ENCODE peak calls at places on chromosomes 6 and 20, in ten cellular contexts. One of them, this sample, is unnamed. For H3K4me1, the result is how much of the 10 kb centered on the place peaks cover.

GRCh38 chr6:3516094-3516493 is 59.2 kb upstream of the SLC22A23 start:
- DNase-seq in CD8-positive, alpha-beta T cell: no peak
- DNase-seq in fibroblast of lung: no peak
- DNase-seq in CD8-positive, alpha-beta memory T cell: no peak
- DNase-seq in uterus: no peak
- DNase-seq in left ventricle myocardium inferior: no peak
- DNase-seq in tibial nerve: no peak
- DNase-seq in IMR-90: peak
- DNase-seq in upper lobe of right lung: no peak
- DNase-seq in lower lobe of right lung: no peak
- DNase-seq in this sample: no peak

GRCh38 chr20:46293084-46293483 is 15.2 kb downstream of the CDH22 start:
- DNase-seq in CD8-positive, alpha-beta T cell: no peak
- DNase-seq in fibroblast of lung: peak
- DNase-seq in CD8-positive, alpha-beta memory T cell: no peak
- DNase-seq in uterus: no peak
- DNase-seq in left ventricle myocardium inferior: no peak
- DNase-seq in tibial nerve: no peak
- DNase-seq in IMR-90: peak
- DNase-seq in upper lobe of right lung: no peak
- DNase-seq in lower lobe of right lung: no peak
- DNase-seq in this sample: no peak

GRCh38 chr6:132569170-132569569 is 952 bp upstream of the TAAR6 start:
- DNase-seq in CD8-positive, alpha-beta T cell: no peak
- DNase-seq in fibroblast of lung: no peak
- DNase-seq in CD8-positive, alpha-beta memory T cell: no peak
- DNase-seq in uterus: no peak
- DNase-seq in left ventricle myocardium inferior: no peak
- DNase-seq in tibial nerve: no peak
- DNase-seq in IMR-90: no peak
- DNase-seq in upper lobe of right lung: no peak
- DNase-seq in lower lobe of right lung: no peak
- DNase-seq in this sample: no peak

GRCh38 chr20:61535091-61535490 is 283.0 kb downstream of the CDH4 start:
- DNase-seq in CD8-positive, alpha-beta T cell: no peak
- DNase-seq in fibroblast of lung: no peak
- DNase-seq in CD8-positive, alpha-beta memory T cell: no peak
- DNase-seq in uterus: no peak
- DNase-seq in left ventricle myocardium inferior: no peak
- DNase-seq in tibial nerve: no peak
- DNase-seq in IMR-90: no peak
- DNase-seq in upper lobe of right lung: no peak
- DNase-seq in lower lobe of right lung: no peak
- DNase-seq in this sample: no peak

GRCh38 chr6:34200340-34200971 is 36.2 kb upstream of the HMGA1 start:
- DNase-seq in CD8-positive, alpha-beta T cell: no peak
- DNase-seq in fibroblast of lung: peak
- DNase-seq in CD8-positive, alpha-beta memory T cell: no peak
- DNase-seq in uterus: no peak
- DNase-seq in left ventricle myocardium inferior: no peak
- DNase-seq in tibial nerve: no peak
- DNase-seq in IMR-90: no peak
- DNase-seq in upper lobe of right lung: no peak
- DNase-seq in lower lobe of right lung: no peak
- DNase-seq in this sample: no peak

GRCh38 chr6:1285589-1286340 is 26.1 kb upstream of the FOXQ1 start:
- DNase-seq in CD8-positive, alpha-beta T cell: no peak
- DNase-seq in fibroblast of lung: peak
- DNase-seq in CD8-positive, alpha-beta memory T cell: no peak
- DNase-seq in uterus: no peak
- DNase-seq in left ventricle myocardium inferior: no peak
- DNase-seq in tibial nerve: no peak
- DNase-seq in IMR-90: peak
- DNase-seq in upper lobe of right lung: no peak
- DNase-seq in lower lobe of right lung: no peak
- DNase-seq in this sample: no peak

GRCh38 chr20:47603260-47603659 is 101.6 kb downstream of the NCOA3 start:
- DNase-seq in CD8-positive, alpha-beta T cell: no peak
- DNase-seq in fibroblast of lung: no peak
- DNase-seq in CD8-positive, alpha-beta memory T cell: no peak
- DNase-seq in uterus: no peak
- DNase-seq in left ventricle myocardium inferior: no peak
- DNase-seq in tibial nerve: no peak
- DNase-seq in IMR-90: no peak
- DNase-seq in upper lobe of right lung: no peak
- DNase-seq in lower lobe of right lung: no peak
- DNase-seq in this sample: no peak

GRCh38 chr6:144033816-144034540 is 25.9 kb upstream of the PLAGL1 start:
- DNase-seq in CD8-positive, alpha-beta T cell: no peak
- DNase-seq in fibroblast of lung: peak
- DNase-seq in CD8-positive, alpha-beta memory T cell: no peak
- DNase-seq in uterus: no peak
- DNase-seq in left ventricle myocardium inferior: no peak
- DNase-seq in tibial nerve: no peak
- DNase-seq in IMR-90: peak
- DNase-seq in upper lobe of right lung: no peak
- DNase-seq in lower lobe of right lung: no peak
- DNase-seq in this sample: no peak

GRCh38 chr6:133187657-133188453 is 53.3 kb upstream of the EYA4 start:
- DNase-seq in CD8-positive, alpha-beta T cell: no peak
- DNase-seq in fibroblast of lung: peak
- DNase-seq in CD8-positive, alpha-beta memory T cell: no peak
- DNase-seq in uterus: no peak
- DNase-seq in left ventricle myocardium inferior: no peak
- DNase-seq in tibial nerve: no peak
- DNase-seq in IMR-90: peak
- DNase-seq in upper lobe of right lung: no peak
- DNase-seq in lower lobe of right lung: no peak
- DNase-seq in this sample: no peak

GRCh38 chr6:44072959-44073611 is 54.2 kb downstream of the MRPL14 start:
- DNase-seq in CD8-positive, alpha-beta T cell: peak
- DNase-seq in fibroblast of lung: peak
- DNase-seq in CD8-positive, alpha-beta memory T cell: peak
- DNase-seq in uterus: peak
- DNase-seq in left ventricle myocardium inferior: peak
- DNase-seq in tibial nerve: peak
- DNase-seq in IMR-90: peak
- DNase-seq in upper lobe of right lung: peak
- DNase-seq in lower lobe of right lung: peak
- DNase-seq in this sample: peak

GRCh38 chr6:75349262-75349984 is 64.8 kb upstream of the TMEM30A start:
- DNase-seq in CD8-positive, alpha-beta T cell: no peak
- DNase-seq in fibroblast of lung: peak
- DNase-seq in CD8-positive, alpha-beta memory T cell: no peak
- DNase-seq in uterus: peak
- DNase-seq in left ventricle myocardium inferior: peak
- DNase-seq in tibial nerve: no peak
- DNase-seq in IMR-90: peak
- DNase-seq in upper lobe of right lung: peak
- DNase-seq in lower lobe of right lung: peak
- DNase-seq in this sample: peak

GRCh38 chr20:19404836-19405235 is 192.4 kb downstream of the SLC24A3 start:
- DNase-seq in CD8-positive, alpha-beta T cell: no peak
- DNase-seq in fibroblast of lung: no peak
- DNase-seq in CD8-positive, alpha-beta memory T cell: no peak
- DNase-seq in uterus: no peak
- DNase-seq in left ventricle myocardium inferior: no peak
- DNase-seq in tibial nerve: no peak
- DNase-seq in IMR-90: no peak
- DNase-seq in upper lobe of right lung: no peak
- DNase-seq in lower lobe of right lung: no peak
- DNase-seq in this sample: no peak

GRCh38 chr20:1440024-1440423 is 26.6 kb downstream of the NSFL1C start:
- DNase-seq in CD8-positive, alpha-beta T cell: no peak
- DNase-seq in fibroblast of lung: peak
- DNase-seq in CD8-positive, alpha-beta memory T cell: no peak
- DNase-seq in uterus: no peak
- DNase-seq in left ventricle myocardium inferior: no peak
- DNase-seq in tibial nerve: no peak
- DNase-seq in IMR-90: peak
- DNase-seq in upper lobe of right lung: no peak
- DNase-seq in lower lobe of right lung: no peak
- DNase-seq in this sample: no peak

GRCh38 chr6:8639928-8640649 is 204.7 kb upstream of the SLC35B3 start:
- DNase-seq in CD8-positive, alpha-beta T cell: no peak
- DNase-seq in fibroblast of lung: no peak
- DNase-seq in CD8-positive, alpha-beta memory T cell: no peak
- DNase-seq in uterus: no peak
- DNase-seq in left ventricle myocardium inferior: no peak
- DNase-seq in tibial nerve: no peak
- DNase-seq in IMR-90: no peak
- DNase-seq in upper lobe of right lung: no peak
- DNase-seq in lower lobe of right lung: no peak
- DNase-seq in this sample: no peak

GRCh38 chr6:124069230-124069815 is 265.7 kb downstream of the NKAIN2 start:
- DNase-seq in CD8-positive, alpha-beta T cell: no peak
- DNase-seq in fibroblast of lung: no peak
- DNase-seq in CD8-positive, alpha-beta memory T cell: no peak
- DNase-seq in uterus: no peak
- DNase-seq in left ventricle myocardium inferior: no peak
- DNase-seq in tibial nerve: no peak
- DNase-seq in IMR-90: no peak
- DNase-seq in upper lobe of right lung: no peak
- DNase-seq in lower lobe of right lung: no peak
- DNase-seq in this sample: no peak

GRCh38 chr6:89139509-89140346 is 6.1 kb upstream of the PM20D2 start:
- DNase-seq in CD8-positive, alpha-beta T cell: no peak
- DNase-seq in fibroblast of lung: peak
- DNase-seq in CD8-positive, alpha-beta memory T cell: no peak
- DNase-seq in uterus: no peak
- DNase-seq in left ventricle myocardium inferior: no peak
- DNase-seq in tibial nerve: no peak
- DNase-seq in IMR-90: peak
- DNase-seq in upper lobe of right lung: no peak
- DNase-seq in lower lobe of right lung: no peak
- DNase-seq in this sample: no peak

GRCh38 chr20:3248167-3248992 is 9.4 kb upstream of the SLC4A11 start:
- DNase-seq in CD8-positive, alpha-beta T cell: no peak
- DNase-seq in fibroblast of lung: peak
- DNase-seq in CD8-positive, alpha-beta memory T cell: no peak
- DNase-seq in uterus: no peak
- DNase-seq in left ventricle myocardium inferior: peak
- DNase-seq in tibial nerve: no peak
- DNase-seq in IMR-90: no peak
- DNase-seq in upper lobe of right lung: no peak
- DNase-seq in lower lobe of right lung: no peak
- DNase-seq in this sample: no peak

DNA sequence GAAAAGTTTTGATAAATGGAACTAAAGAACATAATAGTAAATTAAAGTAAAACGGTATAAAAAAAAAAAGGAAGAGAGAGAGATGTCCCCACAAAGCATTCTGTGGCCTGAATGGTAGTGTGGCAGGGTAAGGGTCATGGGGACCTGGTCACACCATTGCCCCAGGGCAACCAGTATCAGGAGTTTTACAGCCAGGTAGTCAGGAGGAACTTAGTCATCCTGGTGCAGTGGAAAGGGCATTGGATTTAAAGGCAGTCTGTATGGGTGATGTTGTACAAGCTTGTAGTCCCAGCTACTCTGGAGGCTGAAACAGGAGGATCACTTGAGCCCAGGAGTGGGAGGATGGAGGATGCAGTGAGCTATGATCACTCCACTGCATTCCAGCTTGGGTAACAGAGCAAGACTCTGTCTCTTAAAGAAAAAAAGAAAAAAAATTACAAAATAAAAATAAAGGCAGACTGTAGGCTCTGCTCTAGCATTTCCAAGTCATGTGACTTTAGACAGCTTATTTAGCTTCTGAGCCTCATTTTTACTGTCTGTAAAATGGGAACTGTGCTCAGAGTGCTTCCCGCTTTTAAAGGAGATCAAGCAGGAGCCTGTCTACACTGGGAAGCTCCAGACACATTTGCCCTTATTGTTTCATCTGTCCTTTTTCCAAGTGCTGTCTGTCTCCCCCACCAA is 112.8 kb upstream of the ARMC2 start:
- DNase-seq in CD8-positive, alpha-beta T cell: no peak
- DNase-seq in fibroblast of lung: no peak
- DNase-seq in CD8-positive, alpha-beta memory T cell: no peak
- DNase-seq in uterus: no peak
- DNase-seq in left ventricle myocardium inferior: no peak
- DNase-seq in tibial nerve: no peak
- DNase-seq in IMR-90: no peak
- DNase-seq in upper lobe of right lung: no peak
- DNase-seq in lower lobe of right lung: no peak
- DNase-seq in this sample: no peak
- H3K4me1 ChIP-seq in CD8-positive, alpha-beta T cell: under half
- H3K4me1 ChIP-seq in fibroblast of lung: under half
- H3K4me1 ChIP-seq in CD8-positive, alpha-beta memory T cell: under half
- H3K4me1 ChIP-seq in uterus: under half
- H3K4me1 ChIP-seq in left ventricle myocardium inferior: under half
- H3K4me1 ChIP-seq in tibial nerve: under half
- H3K4me1 ChIP-seq in IMR-90: under half
- H3K4me1 ChIP-seq in upper lobe of right lung: under half
- H3K4me1 ChIP-seq in lower lobe of right lung: under half
- H3K4me1 ChIP-seq in this sample: under half

GRCh38 chr6:21668794-21669193 is 75.2 kb downstream of the SOX4 start:
- DNase-seq in CD8-positive, alpha-beta T cell: no peak
- DNase-seq in fibroblast of lung: no peak
- DNase-seq in CD8-positive, alpha-beta memory T cell: no peak
- DNase-seq in uterus: no peak
- DNase-seq in left ventricle myocardium inferior: no peak
- DNase-seq in tibial nerve: no peak
- DNase-seq in IMR-90: no peak
- DNase-seq in upper lobe of right lung: no peak
- DNase-seq in lower lobe of right lung: no peak
- DNase-seq in this sample: no peak
- H3K4me3 ChIP-seq in CD8-positive, alpha-beta T cell: no peak
- H3K4me3 ChIP-seq in fibroblast of lung: no peak
- H3K4me3 ChIP-seq in CD8-positive, alpha-beta memory T cell: no peak
- H3K4me3 ChIP-seq in uterus: no peak
- H3K4me3 ChIP-seq in left ventricle myocardium inferior: no peak
- H3K4me3 ChIP-seq in tibial nerve: no peak
- H3K4me3 ChIP-seq in IMR-90: no peak
- H3K4me3 ChIP-seq in upper lobe of right lung: no peak
- H3K4me3 ChIP-seq in lower lobe of right lung: no peak
- H3K4me3 ChIP-seq in this sample: no peak

DNA sequence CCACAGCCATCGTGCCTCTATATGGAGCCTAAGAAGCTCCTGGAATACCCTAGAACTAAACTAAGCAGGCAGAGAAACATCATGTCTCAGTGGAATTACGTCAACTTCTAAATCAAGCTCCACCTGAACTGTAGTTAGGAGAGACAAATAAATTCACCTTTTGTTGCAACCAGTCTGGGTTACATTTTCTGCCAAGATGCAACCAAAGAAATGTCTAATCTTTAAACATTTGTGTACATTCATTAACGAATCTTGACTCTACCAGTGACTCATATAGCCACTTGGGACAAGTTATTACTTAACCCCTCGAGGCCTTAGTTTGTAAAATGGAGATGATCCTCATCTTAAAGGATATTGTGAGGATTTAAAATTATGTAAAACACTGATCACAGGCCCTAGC is 8.9 kb downstream of the PTPRK start:
- DNase-seq in CD8-positive, alpha-beta T cell: no peak
- DNase-seq in fibroblast of lung: peak
- DNase-seq in CD8-positive, alpha-beta memory T cell: no peak
- DNase-seq in uterus: no peak
- DNase-seq in left ventricle myocardium inferior: no peak
- DNase-seq in tibial nerve: no peak
- DNase-seq in IMR-90: peak
- DNase-seq in upper lobe of right lung: no peak
- DNase-seq in lower lobe of right lung: no peak
- DNase-seq in this sample: no peak
- H3K27ac ChIP-seq in CD8-positive, alpha-beta T cell: no peak
- H3K27ac ChIP-seq in fibroblast of lung: no peak
- H3K27ac ChIP-seq in CD8-positive, alpha-beta memory T cell: no peak
- H3K27ac ChIP-seq in uterus: no peak
- H3K27ac ChIP-seq in left ventricle myocardium inferior: no peak
- H3K27ac ChIP-seq in tibial nerve: no peak
- H3K27ac ChIP-seq in IMR-90: peak
- H3K27ac ChIP-seq in upper lobe of right lung: no peak
- H3K27ac ChIP-seq in lower lobe of right lung: no peak
- H3K27ac ChIP-seq in this sample: peak

GRCh38 chr6:36603222-36604089 is 9.3 kb downstream of the SRSF3 start:
- DNase-seq in CD8-positive, alpha-beta T cell: no peak
- DNase-seq in fibroblast of lung: no peak
- DNase-seq in CD8-positive, alpha-beta memory T cell: no peak
- DNase-seq in uterus: no peak
- DNase-seq in left ventricle myocardium inferior: no peak
- DNase-seq in tibial nerve: no peak
- DNase-seq in IMR-90: no peak
- DNase-seq in upper lobe of right lung: no peak
- DNase-seq in lower lobe of right lung: no peak
- DNase-seq in this sample: no peak
- H3K4me1 ChIP-seq in CD8-positive, alpha-beta T cell: half or more
- H3K4me1 ChIP-seq in fibroblast of lung: under half
- H3K4me1 ChIP-seq in CD8-positive, alpha-beta memory T cell: half or more
- H3K4me1 ChIP-seq in uterus: under half
- H3K4me1 ChIP-seq in left ventricle myocardium inferior: half or more
- H3K4me1 ChIP-seq in tibial nerve: under half
- H3K4me1 ChIP-seq in IMR-90: under half
- H3K4me1 ChIP-seq in upper lobe of right lung: half or more
- H3K4me1 ChIP-seq in lower lobe of right lung: half or more
- H3K4me1 ChIP-seq in this sample: under half

This sample was measured in left lung.